ENCODE peak calls at places on chromosome 2, in seven cellular contexts. One of them, this sample, is unnamed. For H3K4me1, the result is how much of the 10 kb centered on the place peaks cover.

GRCh38 chr2:228056706-228057105 is 124.8 kb downstream of the SPHKAP start:
- DNase-seq in adrenal gland: no peak
- DNase-seq in IMR-90: no peak
- DNase-seq in ovary: no peak
- DNase-seq in HepG2: no peak
- DNase-seq in sigmoid colon: no peak
- DNase-seq in esophagus squamous epithelium: no peak
- DNase-seq in this sample: no peak

GRCh38 chr2:74516070-74516633 is 1.9 kb downstream of the TLX2 start:
- DNase-seq in adrenal gland: peak
- DNase-seq in IMR-90: peak
- DNase-seq in ovary: no peak
- DNase-seq in HepG2: no peak
- DNase-seq in sigmoid colon: peak
- DNase-seq in esophagus squamous epithelium: no peak
- DNase-seq in this sample: no peak

GRCh38 chr2:16674154-16674553 is 8.5 kb upstream of the CYRIA start:
- DNase-seq in adrenal gland: no peak
- DNase-seq in IMR-90: no peak
- DNase-seq in ovary: no peak
- DNase-seq in HepG2: no peak
- DNase-seq in sigmoid colon: no peak
- DNase-seq in esophagus squamous epithelium: no peak
- DNase-seq in this sample: no peak

GRCh38 chr2:55922488-55922887 is 1.1 kb downstream of the EFEMP1 start:
- DNase-seq in adrenal gland: no peak
- DNase-seq in IMR-90: peak
- DNase-seq in ovary: peak
- DNase-seq in HepG2: no peak
- DNase-seq in sigmoid colon: no peak
- DNase-seq in esophagus squamous epithelium: no peak
- DNase-seq in this sample: no peak

GRCh38 chr2:132815522-132815921 is 145.5 kb upstream of the LYPD1 start:
- DNase-seq in adrenal gland: no peak
- DNase-seq in IMR-90: peak
- DNase-seq in ovary: no peak
- DNase-seq in HepG2: no peak
- DNase-seq in sigmoid colon: no peak
- DNase-seq in esophagus squamous epithelium: no peak
- DNase-seq in this sample: no peak

GRCh38 chr2:29115797-29116781 is 874 bp downstream of the CLIP4 start:
- DNase-seq in adrenal gland: peak
- DNase-seq in IMR-90: peak
- DNase-seq in ovary: peak
- DNase-seq in HepG2: no peak
- DNase-seq in sigmoid colon: peak
- DNase-seq in esophagus squamous epithelium: no peak
- DNase-seq in this sample: peak

GRCh38 chr2:149661844-149662243 is 74.3 kb upstream of the MMADHC start:
- DNase-seq in adrenal gland: no peak
- DNase-seq in IMR-90: peak
- DNase-seq in ovary: no peak
- DNase-seq in HepG2: no peak
- DNase-seq in sigmoid colon: no peak
- DNase-seq in esophagus squamous epithelium: no peak
- DNase-seq in this sample: no peak

GRCh38 chr2:72661985-72662384 is 163.8 kb downstream of the EXOC6B start:
- DNase-seq in adrenal gland: no peak
- DNase-seq in IMR-90: no peak
- DNase-seq in ovary: no peak
- DNase-seq in HepG2: no peak
- DNase-seq in sigmoid colon: no peak
- DNase-seq in esophagus squamous epithelium: no peak
- DNase-seq in this sample: no peak

GRCh38 chr2:102055346-102055975 is 63.7 kb downstream of the IL1R2 start:
- DNase-seq in adrenal gland: no peak
- DNase-seq in IMR-90: peak
- DNase-seq in ovary: no peak
- DNase-seq in HepG2: no peak
- DNase-seq in sigmoid colon: no peak
- DNase-seq in esophagus squamous epithelium: no peak
- DNase-seq in this sample: peak

GRCh38 chr2:216245391-216245790 is 126.9 kb downstream of the MARCHF4 start:
- DNase-seq in adrenal gland: no peak
- DNase-seq in IMR-90: no peak
- DNase-seq in ovary: no peak
- DNase-seq in HepG2: no peak
- DNase-seq in sigmoid colon: no peak
- DNase-seq in esophagus squamous epithelium: no peak
- DNase-seq in this sample: no peak

DNA sequence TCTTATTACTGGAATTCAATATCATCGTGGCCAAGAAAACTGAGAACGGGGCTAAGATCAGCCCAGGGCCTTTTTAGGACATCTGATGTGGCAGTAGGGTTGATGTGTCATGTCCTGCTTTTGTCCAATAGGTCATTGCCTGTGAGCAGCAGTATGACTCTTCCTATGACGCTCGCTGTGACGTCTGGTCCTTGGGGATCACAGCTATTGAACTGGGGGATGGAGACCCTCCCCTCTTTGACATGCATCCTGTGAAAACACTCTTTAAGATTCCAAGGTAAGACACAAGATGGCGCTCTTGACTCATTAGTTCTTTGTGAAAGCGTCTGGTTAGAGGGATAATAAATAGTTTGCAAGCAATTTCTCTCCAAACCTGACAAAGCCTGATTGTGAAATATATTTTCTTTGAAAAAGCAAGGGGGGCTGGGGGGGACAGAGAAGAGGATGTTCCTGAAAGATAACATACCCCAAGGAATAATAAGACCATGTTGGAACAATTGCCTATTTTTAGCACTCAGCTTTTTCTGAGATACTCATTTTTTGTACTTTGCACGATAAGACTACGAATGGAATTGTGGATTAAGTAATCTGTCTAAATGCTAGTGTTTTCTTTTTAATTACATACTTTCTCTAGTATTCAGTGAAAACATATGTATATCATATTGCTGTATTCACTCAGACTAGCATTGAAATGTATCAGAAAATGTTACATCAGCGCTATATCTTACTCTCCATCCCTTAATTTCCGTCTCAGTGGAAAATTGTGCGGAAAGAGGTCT is 58.1 kb downstream of the MYO3B start:
- DNase-seq in adrenal gland: peak
- DNase-seq in IMR-90: peak
- DNase-seq in ovary: no peak
- DNase-seq in HepG2: peak
- DNase-seq in sigmoid colon: no peak
- DNase-seq in esophagus squamous epithelium: no peak
- DNase-seq in this sample: no peak
- TF ChIP-seq CTCF in adrenal gland: peak
- TF ChIP-seq CTCF in IMR-90: peak
- TF ChIP-seq CTCF in ovary: no peak
- TF ChIP-seq CTCF in HepG2: peak
- TF ChIP-seq CTCF in sigmoid colon: peak
- TF ChIP-seq CTCF in esophagus squamous epithelium: no peak
- TF ChIP-seq CTCF in this sample: peak

GRCh38 chr2:65427536-65427935 is 4.9 kb downstream of the SPRED2 start:
- DNase-seq in adrenal gland: no peak
- DNase-seq in IMR-90: no peak
- DNase-seq in ovary: no peak
- DNase-seq in HepG2: no peak
- DNase-seq in sigmoid colon: no peak
- DNase-seq in esophagus squamous epithelium: no peak
- DNase-seq in this sample: no peak

GRCh38 chr2:65429799-65430514 is 2.4 kb downstream of the SPRED2 start:
- DNase-seq in adrenal gland: no peak
- DNase-seq in IMR-90: no peak
- DNase-seq in ovary: no peak
- DNase-seq in HepG2: no peak
- DNase-seq in sigmoid colon: no peak
- DNase-seq in esophagus squamous epithelium: no peak
- DNase-seq in this sample: no peak

GRCh38 chr2:65431417-65432226 is 777 bp downstream of the SPRED2 start:
- DNase-seq in adrenal gland: peak
- DNase-seq in IMR-90: peak
- DNase-seq in ovary: peak
- DNase-seq in HepG2: peak
- DNase-seq in sigmoid colon: peak
- DNase-seq in esophagus squamous epithelium: no peak
- DNase-seq in this sample: no peak

GRCh38 chr2:65432227-65433190 is at the start of gene SPRED2:
- DNase-seq in adrenal gland: peak
- DNase-seq in IMR-90: peak
- DNase-seq in ovary: peak
- DNase-seq in HepG2: peak
- DNase-seq in sigmoid colon: peak
- DNase-seq in esophagus squamous epithelium: peak
- DNase-seq in this sample: peak

GRCh38 chr2:65430515-65431416 is 1.6 kb downstream of the SPRED2 start:
- DNase-seq in adrenal gland: peak
- DNase-seq in IMR-90: peak
- DNase-seq in ovary: peak
- DNase-seq in HepG2: peak
- DNase-seq in sigmoid colon: peak
- DNase-seq in esophagus squamous epithelium: no peak
- DNase-seq in this sample: peak
- TF ChIP-seq POLR2A in adrenal gland: peak
- TF ChIP-seq POLR2A in IMR-90: no peak
- TF ChIP-seq POLR2A in ovary: no peak
- TF ChIP-seq POLR2A in HepG2: peak
- TF ChIP-seq POLR2A in sigmoid colon: no peak
- TF ChIP-seq POLR2A in esophagus squamous epithelium: no peak
- TF ChIP-seq POLR2A in this sample: peak

GRCh38 chr2:144211826-144212225 is 308.1 kb downstream of the ZEB2 start:
- DNase-seq in adrenal gland: no peak
- DNase-seq in IMR-90: no peak
- DNase-seq in ovary: no peak
- DNase-seq in HepG2: no peak
- DNase-seq in sigmoid colon: no peak
- DNase-seq in esophagus squamous epithelium: no peak
- DNase-seq in this sample: no peak

GRCh38 chr2:144217853-144218633 is 301.9 kb downstream of the ZEB2 start:
- DNase-seq in adrenal gland: no peak
- DNase-seq in IMR-90: peak
- DNase-seq in ovary: no peak
- DNase-seq in HepG2: no peak
- DNase-seq in sigmoid colon: no peak
- DNase-seq in esophagus squamous epithelium: no peak
- DNase-seq in this sample: no peak

GRCh38 chr2:144213797-144214196 is 306.1 kb downstream of the ZEB2 start:
- DNase-seq in adrenal gland: no peak
- DNase-seq in IMR-90: no peak
- DNase-seq in ovary: no peak
- DNase-seq in HepG2: no peak
- DNase-seq in sigmoid colon: no peak
- DNase-seq in esophagus squamous epithelium: no peak
- DNase-seq in this sample: no peak

GRCh38 chr2:144215701-144216675 is 303.9 kb downstream of the ZEB2 start:
- DNase-seq in adrenal gland: no peak
- DNase-seq in IMR-90: no peak
- DNase-seq in ovary: no peak
- DNase-seq in HepG2: no peak
- DNase-seq in sigmoid colon: no peak
- DNase-seq in esophagus squamous epithelium: no peak
- DNase-seq in this sample: no peak

GRCh38 chr2:144215207-144215606 is 304.7 kb downstream of the ZEB2 start:
- DNase-seq in adrenal gland: no peak
- DNase-seq in IMR-90: no peak
- DNase-seq in ovary: no peak
- DNase-seq in HepG2: no peak
- DNase-seq in sigmoid colon: no peak
- DNase-seq in esophagus squamous epithelium: no peak
- DNase-seq in this sample: no peak
- H3K4me1 ChIP-seq in adrenal gland: under half
- H3K4me1 ChIP-seq in IMR-90: under half
- H3K4me1 ChIP-seq in ovary: under half
- H3K4me1 ChIP-seq in HepG2: under half
- H3K4me1 ChIP-seq in sigmoid colon: under half
- H3K4me1 ChIP-seq in esophagus squamous epithelium: under half
- H3K4me1 ChIP-seq in this sample: under half

GRCh38 chr2:198928026-198928425 is 529.7 kb downstream of the SATB2 start:
- DNase-seq in adrenal gland: no peak
- DNase-seq in IMR-90: no peak
- DNase-seq in ovary: no peak
- DNase-seq in HepG2: no peak
- DNase-seq in sigmoid colon: no peak
- DNase-seq in esophagus squamous epithelium: no peak
- DNase-seq in this sample: no peak

GRCh38 chr2:198930170-198930569 is 527.6 kb downstream of the SATB2 start:
- DNase-seq in adrenal gland: no peak
- DNase-seq in IMR-90: no peak
- DNase-seq in ovary: no peak
- DNase-seq in HepG2: no peak
- DNase-seq in sigmoid colon: no peak
- DNase-seq in esophagus squamous epithelium: no peak
- DNase-seq in this sample: no peak
- TF ChIP-seq CTCF in adrenal gland: no peak
- TF ChIP-seq CTCF in IMR-90: peak
- TF ChIP-seq CTCF in ovary: no peak
- TF ChIP-seq CTCF in HepG2: peak
- TF ChIP-seq CTCF in sigmoid colon: no peak
- TF ChIP-seq CTCF in esophagus squamous epithelium: no peak
- TF ChIP-seq CTCF in this sample: no peak

GRCh38 chr2:231411871-231412615 is 16.5 kb downstream of the B3GNT7 start:
- DNase-seq in adrenal gland: peak
- DNase-seq in IMR-90: peak
- DNase-seq in ovary: peak
- DNase-seq in HepG2: peak
- DNase-seq in sigmoid colon: peak
- DNase-seq in esophagus squamous epithelium: peak
- DNase-seq in this sample: peak
- TF ChIP-seq POLR2A in adrenal gland: no peak
- TF ChIP-seq POLR2A in IMR-90: no peak
- TF ChIP-seq POLR2A in ovary: peak
- TF ChIP-seq POLR2A in HepG2: peak
- TF ChIP-seq POLR2A in sigmoid colon: no peak
- TF ChIP-seq POLR2A in esophagus squamous epithelium: no peak
- TF ChIP-seq POLR2A in this sample: no peak